ENCODE peak calls at places on chromosome 11, in ten cellular contexts. One of them, this sample, is unnamed.

GRCh38 chr11:18705651-18706281 is 7.2 kb downstream of the TMEM86A start:
- DNase-seq in suprapubic skin: peak; percentile 74
- DNase-seq in endothelial cell of umbilical vein: peak; percentile 13
- DNase-seq in heart right ventricle: peak; percentile 42
- DNase-seq in adrenal gland: peak; percentile 38
- DNase-seq in HepG2: no peak
- DNase-seq in left ventricle myocardium inferior: peak; percentile 36
- DNase-seq in right cardiac atrium: peak; percentile 79
- DNase-seq in CD8-positive, alpha-beta memory T cell: no peak
- DNase-seq in K562: no peak
- DNase-seq in this sample: no peak

GRCh38 chr11:27471588-27472397 is 797 bp downstream of the LGR4 start:
- DNase-seq in endothelial cell of umbilical vein: peak; percentile 11
- DNase-seq in adrenal gland: peak; percentile 39
- DNase-seq in suprapubic skin: peak; percentile 71
- DNase-seq in HepG2: no peak
- DNase-seq in heart right ventricle: peak; percentile 46
- DNase-seq in right cardiac atrium: peak; percentile 77
- DNase-seq in left ventricle myocardium inferior: peak; percentile 38
- DNase-seq in K562: peak; percentile 77
- DNase-seq in CD8-positive, alpha-beta memory T cell: peak; percentile 47
- DNase-seq in this sample: no peak

GRCh38 chr11:103892603-103893002 is 143.8 kb upstream of the DDI1 start:
- DNase-seq in K562: no peak
- DNase-seq in heart right ventricle: no peak
- DNase-seq in CD8-positive, alpha-beta memory T cell: no peak
- DNase-seq in endothelial cell of umbilical vein: no peak
- DNase-seq in suprapubic skin: no peak
- DNase-seq in HepG2: no peak
- DNase-seq in adrenal gland: peak; percentile 26
- DNase-seq in left ventricle myocardium inferior: no peak
- DNase-seq in right cardiac atrium: no peak
- DNase-seq in this sample: no peak

GRCh38 chr11:127049486-127049885 is 48.9 kb upstream of the KIRREL3 start:
- DNase-seq in suprapubic skin: no peak
- DNase-seq in adrenal gland: no peak
- DNase-seq in left ventricle myocardium inferior: no peak
- DNase-seq in right cardiac atrium: no peak
- DNase-seq in heart right ventricle: no peak
- DNase-seq in K562: no peak
- DNase-seq in endothelial cell of umbilical vein: no peak
- DNase-seq in CD8-positive, alpha-beta memory T cell: no peak
- DNase-seq in HepG2: no peak
- DNase-seq in this sample: no peak

GRCh38 chr11:78351979-78352731 is 65.5 kb downstream of the GAB2 start:
- DNase-seq in heart right ventricle: no peak
- DNase-seq in HepG2: no peak
- DNase-seq in CD8-positive, alpha-beta memory T cell: no peak
- DNase-seq in left ventricle myocardium inferior: no peak
- DNase-seq in adrenal gland: no peak
- DNase-seq in endothelial cell of umbilical vein: no peak
- DNase-seq in suprapubic skin: no peak
- DNase-seq in K562: peak; percentile 31
- DNase-seq in right cardiac atrium: peak; percentile 46
- DNase-seq in this sample: no peak

GRCh38 chr11:92707173-92707619 is 262.3 kb upstream of the MTNR1B start:
- DNase-seq in endothelial cell of umbilical vein: no peak
- DNase-seq in heart right ventricle: no peak
- DNase-seq in CD8-positive, alpha-beta memory T cell: no peak
- DNase-seq in right cardiac atrium: no peak
- DNase-seq in suprapubic skin: no peak
- DNase-seq in adrenal gland: no peak
- DNase-seq in K562: no peak
- DNase-seq in left ventricle myocardium inferior: no peak
- DNase-seq in HepG2: no peak
- DNase-seq in this sample: no peak

GRCh38 chr11:329886-330253 is 9.2 kb upstream of the IFITM3 start:
- DNase-seq in CD8-positive, alpha-beta memory T cell: no peak
- DNase-seq in suprapubic skin: no peak
- DNase-seq in heart right ventricle: no peak
- DNase-seq in right cardiac atrium: no peak
- DNase-seq in adrenal gland: no peak
- DNase-seq in K562: no peak
- DNase-seq in left ventricle myocardium inferior: no peak
- DNase-seq in HepG2: no peak
- DNase-seq in endothelial cell of umbilical vein: no peak
- DNase-seq in this sample: no peak

GRCh38 chr11:130600139-130600538 is 151.7 kb downstream of the ADAMTS15 start:
- DNase-seq in suprapubic skin: no peak
- DNase-seq in right cardiac atrium: no peak
- DNase-seq in adrenal gland: no peak
- DNase-seq in left ventricle myocardium inferior: no peak
- DNase-seq in endothelial cell of umbilical vein: no peak
- DNase-seq in K562: no peak
- DNase-seq in heart right ventricle: no peak
- DNase-seq in HepG2: no peak
- DNase-seq in CD8-positive, alpha-beta memory T cell: no peak
- DNase-seq in this sample: no peak

GRCh38 chr11:125569913-125570621 is 790 bp downstream of the EI24 start:
- DNase-seq in heart right ventricle: no peak
- DNase-seq in CD8-positive, alpha-beta memory T cell: no peak
- DNase-seq in endothelial cell of umbilical vein: peak; percentile 13
- DNase-seq in right cardiac atrium: no peak
- DNase-seq in K562: no peak
- DNase-seq in left ventricle myocardium inferior: no peak
- DNase-seq in suprapubic skin: no peak
- DNase-seq in adrenal gland: no peak
- DNase-seq in HepG2: no peak
- DNase-seq in this sample: no peak

GRCh38 chr11:113664069-113664980 is 41.8 kb downstream of the TMPRSS5 start:
- DNase-seq in heart right ventricle: no peak
- DNase-seq in CD8-positive, alpha-beta memory T cell: no peak
- DNase-seq in adrenal gland: no peak
- DNase-seq in left ventricle myocardium inferior: no peak
- DNase-seq in endothelial cell of umbilical vein: no peak
- DNase-seq in HepG2: peak; percentile 18
- DNase-seq in right cardiac atrium: no peak
- DNase-seq in suprapubic skin: no peak
- DNase-seq in K562: peak; percentile 54
- DNase-seq in this sample: no peak

GRCh38 chr11:93537767-93538261 is 5.4 kb downstream of the SMCO4 start:
- DNase-seq in endothelial cell of umbilical vein: no peak
- DNase-seq in left ventricle myocardium inferior: no peak
- DNase-seq in right cardiac atrium: no peak
- DNase-seq in heart right ventricle: no peak
- DNase-seq in suprapubic skin: no peak
- DNase-seq in adrenal gland: peak; percentile 81
- DNase-seq in HepG2: no peak
- DNase-seq in CD8-positive, alpha-beta memory T cell: no peak
- DNase-seq in K562: no peak
- DNase-seq in this sample: no peak

GRCh38 chr11:66011239-66011784 is 496 bp upstream of the CST6 start:
- DNase-seq in suprapubic skin: no peak
- DNase-seq in right cardiac atrium: no peak
- DNase-seq in adrenal gland: no peak
- DNase-seq in left ventricle myocardium inferior: no peak
- DNase-seq in K562: no peak
- DNase-seq in CD8-positive, alpha-beta memory T cell: no peak
- DNase-seq in endothelial cell of umbilical vein: no peak
- DNase-seq in heart right ventricle: no peak
- DNase-seq in HepG2: no peak
- DNase-seq in this sample: no peak

GRCh38 chr11:31997955-31998354 is 92.9 kb upstream of the RCN1 start:
- DNase-seq in right cardiac atrium: no peak
- DNase-seq in HepG2: no peak
- DNase-seq in heart right ventricle: no peak
- DNase-seq in endothelial cell of umbilical vein: no peak
- DNase-seq in adrenal gland: no peak
- DNase-seq in left ventricle myocardium inferior: no peak
- DNase-seq in suprapubic skin: no peak
- DNase-seq in CD8-positive, alpha-beta memory T cell: no peak
- DNase-seq in K562: no peak
- DNase-seq in this sample: no peak

DNA sequence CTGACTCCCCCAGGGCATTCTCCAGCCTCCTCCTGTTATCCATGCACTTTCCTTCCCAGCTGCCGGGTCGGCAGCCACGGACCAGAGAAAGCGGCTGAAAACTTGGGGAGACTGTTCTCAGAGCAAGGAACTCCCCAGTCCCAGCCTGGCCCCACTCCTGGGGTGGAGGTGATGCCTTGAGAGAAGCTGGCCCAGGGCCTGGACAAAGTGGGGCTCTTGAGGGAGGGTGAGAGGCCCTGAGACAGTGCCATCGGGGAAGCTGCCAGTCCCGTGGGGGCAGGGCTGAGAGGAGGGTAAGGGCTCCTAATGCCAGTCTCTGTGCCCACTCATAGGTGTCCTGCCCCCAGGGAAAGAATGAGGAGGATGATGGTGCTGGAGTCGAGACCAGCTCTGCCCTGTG is 53.8 kb downstream of the FLRT1 start:
- DNase-seq in left ventricle myocardium inferior: no peak
- DNase-seq in suprapubic skin: no peak
- DNase-seq in K562: no peak
- DNase-seq in CD8-positive, alpha-beta memory T cell: no peak
- DNase-seq in HepG2: no peak
- DNase-seq in right cardiac atrium: peak; percentile 67
- DNase-seq in heart right ventricle: peak; percentile 50
- DNase-seq in endothelial cell of umbilical vein: no peak
- DNase-seq in adrenal gland: no peak
- DNase-seq in this sample: no peak
- H3K27ac ChIP-seq in left ventricle myocardium inferior: no peak overlapping the region
- H3K27ac ChIP-seq in suprapubic skin: no peak overlapping the region
- H3K27ac ChIP-seq in K562: no peak overlapping the region
- H3K27ac ChIP-seq in CD8-positive, alpha-beta memory T cell: no peak overlapping the region
- H3K27ac ChIP-seq in HepG2: no peak overlapping the region
- H3K27ac ChIP-seq in right cardiac atrium: no peak overlapping the region
- H3K27ac ChIP-seq in heart right ventricle: no peak overlapping the region
- H3K27ac ChIP-seq in endothelial cell of umbilical vein: no peak overlapping the region
- H3K27ac ChIP-seq in adrenal gland: no peak overlapping the region
- H3K27ac ChIP-seq in this sample: no peak overlapping the region

GRCh38 chr11:129382583-129382982 is 6.9 kb downstream of the BARX2 start:
- DNase-seq in K562: no peak
- DNase-seq in right cardiac atrium: no peak
- DNase-seq in HepG2: no peak
- DNase-seq in left ventricle myocardium inferior: no peak
- DNase-seq in CD8-positive, alpha-beta memory T cell: no peak
- DNase-seq in heart right ventricle: no peak
- DNase-seq in suprapubic skin: no peak
- DNase-seq in endothelial cell of umbilical vein: no peak
- DNase-seq in adrenal gland: no peak
- DNase-seq in this sample: no peak
- H3K27me3 ChIP-seq in K562: peaks cover 6% of the 10 kb centered on the region
- H3K27me3 ChIP-seq in right cardiac atrium: peaks cover 3% of the 10 kb centered on the region
- H3K27me3 ChIP-seq in HepG2: peaks cover 41% of the 10 kb centered on the region
- H3K27me3 ChIP-seq in left ventricle myocardium inferior: peaks cover 88% of the 10 kb centered on the region
- H3K27me3 ChIP-seq in CD8-positive, alpha-beta memory T cell: no peaks in the 10 kb centered on the region
- H3K27me3 ChIP-seq in heart right ventricle: peaks cover 41% of the 10 kb centered on the region
- H3K27me3 ChIP-seq in suprapubic skin: peaks cover 14% of the 10 kb centered on the region
- H3K27me3 ChIP-seq in endothelial cell of umbilical vein: peaks cover 6% of the 10 kb centered on the region
- H3K27me3 ChIP-seq in adrenal gland: peaks cover 22% of the 10 kb centered on the region
- H3K27me3 ChIP-seq in this sample: peaks cover 7% of the 10 kb centered on the region

GRCh38 chr11:50298182-50298988 is 265.7 kb downstream of the OR4C45 start:
- DNase-seq in right cardiac atrium: peak; percentile 65
- DNase-seq in HepG2: no peak
- DNase-seq in left ventricle myocardium inferior: peak; percentile 21
- DNase-seq in adrenal gland: no peak
- DNase-seq in endothelial cell of umbilical vein: no peak
- DNase-seq in suprapubic skin: no peak
- DNase-seq in K562: peak; percentile 74
- DNase-seq in CD8-positive, alpha-beta memory T cell: no peak
- DNase-seq in heart right ventricle: no peak
- DNase-seq in this sample: no peak
- H3K4me3 ChIP-seq in right cardiac atrium: no peak overlapping the region
- H3K4me3 ChIP-seq in HepG2: no peak overlapping the region
- H3K4me3 ChIP-seq in left ventricle myocardium inferior: peak overlapping the region; percentile 54
- H3K4me3 ChIP-seq in adrenal gland: no peak overlapping the region
- H3K4me3 ChIP-seq in endothelial cell of umbilical vein: no peak overlapping the region
- H3K4me3 ChIP-seq in suprapubic skin: no peak overlapping the region
- H3K4me3 ChIP-seq in K562: peak overlapping the region; percentile 55
- H3K4me3 ChIP-seq in CD8-positive, alpha-beta memory T cell: no peak overlapping the region
- H3K4me3 ChIP-seq in heart right ventricle: no peak overlapping the region
- H3K4me3 ChIP-seq in this sample: peak overlapping the region; percentile 38

DNA sequence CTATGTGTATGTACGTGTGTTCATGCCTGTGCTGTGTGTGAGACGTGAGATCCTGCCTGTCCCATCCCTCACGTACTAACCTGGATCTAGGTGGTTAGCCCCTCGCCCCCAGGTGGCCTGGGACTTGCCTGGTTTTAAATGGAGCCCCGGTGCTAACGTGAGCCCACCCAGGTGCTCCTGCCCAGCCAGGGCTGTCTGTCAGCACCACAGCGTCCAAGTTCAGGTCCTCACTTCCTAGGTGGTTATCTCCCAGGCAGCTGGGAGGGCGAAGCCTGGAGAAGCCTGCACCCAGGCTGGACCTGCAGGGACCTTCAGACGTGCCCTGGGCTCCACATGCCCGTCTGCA is 86.0 kb downstream of the KCNQ1 start:
- DNase-seq in suprapubic skin: peak; percentile 44
- DNase-seq in adrenal gland: no peak
- DNase-seq in right cardiac atrium: peak; percentile 48
- DNase-seq in endothelial cell of umbilical vein: no peak
- DNase-seq in CD8-positive, alpha-beta memory T cell: peak; percentile 33
- DNase-seq in HepG2: no peak
- DNase-seq in K562: no peak
- DNase-seq in heart right ventricle: peak; percentile 8
- DNase-seq in left ventricle myocardium inferior: peak; percentile 9
- DNase-seq in this sample: no peak
- H3K27ac ChIP-seq in suprapubic skin: no peak overlapping the region
- H3K27ac ChIP-seq in adrenal gland: peak overlapping the region; percentile 59
- H3K27ac ChIP-seq in right cardiac atrium: no peak overlapping the region
- H3K27ac ChIP-seq in endothelial cell of umbilical vein: no peak overlapping the region
- H3K27ac ChIP-seq in CD8-positive, alpha-beta memory T cell: no peak overlapping the region
- H3K27ac ChIP-seq in HepG2: no peak overlapping the region
- H3K27ac ChIP-seq in K562: no peak overlapping the region
- H3K27ac ChIP-seq in heart right ventricle: no peak overlapping the region
- H3K27ac ChIP-seq in left ventricle myocardium inferior: no peak overlapping the region
- H3K27ac ChIP-seq in this sample: no peak overlapping the region

GRCh38 chr11:120966840-120967239 is 57.1 kb upstream of the TBCEL start:
- DNase-seq in adrenal gland: no peak
- DNase-seq in right cardiac atrium: peak; percentile 39
- DNase-seq in HepG2: no peak
- DNase-seq in suprapubic skin: no peak
- DNase-seq in heart right ventricle: no peak
- DNase-seq in left ventricle myocardium inferior: no peak
- DNase-seq in CD8-positive, alpha-beta memory T cell: no peak
- DNase-seq in endothelial cell of umbilical vein: no peak
- DNase-seq in K562: no peak
- DNase-seq in this sample: no peak
- H3K27me3 ChIP-seq in adrenal gland: no peaks in the 10 kb centered on the region
- H3K27me3 ChIP-seq in right cardiac atrium: no peaks in the 10 kb centered on the region
- H3K27me3 ChIP-seq in HepG2: peaks cover 16% of the 10 kb centered on the region
- H3K27me3 ChIP-seq in suprapubic skin: peaks cover 21% of the 10 kb centered on the region
- H3K27me3 ChIP-seq in heart right ventricle: no peaks in the 10 kb centered on the region
- H3K27me3 ChIP-seq in left ventricle myocardium inferior: peaks cover 42% of the 10 kb centered on the region
- H3K27me3 ChIP-seq in CD8-positive, alpha-beta memory T cell: no peaks in the 10 kb centered on the region
- H3K27me3 ChIP-seq in endothelial cell of umbilical vein: no peaks in the 10 kb centered on the region
- H3K27me3 ChIP-seq in K562: peaks cover 42% of the 10 kb centered on the region
- H3K27me3 ChIP-seq in this sample: peaks cover 8% of the 10 kb centered on the region

GRCh38 chr11:45086526-45086925 is 59.9 kb upstream of the PRDM11 start:
- DNase-seq in K562: no peak
- DNase-seq in HepG2: no peak
- DNase-seq in heart right ventricle: no peak
- DNase-seq in left ventricle myocardium inferior: no peak
- DNase-seq in adrenal gland: no peak
- DNase-seq in suprapubic skin: no peak
- DNase-seq in endothelial cell of umbilical vein: no peak
- DNase-seq in CD8-positive, alpha-beta memory T cell: no peak
- DNase-seq in right cardiac atrium: no peak
- DNase-seq in this sample: no peak
- H3K4me3 ChIP-seq in K562: no peak overlapping the region
- H3K4me3 ChIP-seq in HepG2: no peak overlapping the region
- H3K4me3 ChIP-seq in heart right ventricle: no peak overlapping the region
- H3K4me3 ChIP-seq in left ventricle myocardium inferior: no peak overlapping the region
- H3K4me3 ChIP-seq in adrenal gland: no peak overlapping the region
- H3K4me3 ChIP-seq in suprapubic skin: no peak overlapping the region
- H3K4me3 ChIP-seq in endothelial cell of umbilical vein: no peak overlapping the region
- H3K4me3 ChIP-seq in CD8-positive, alpha-beta memory T cell: no peak overlapping the region
- H3K4me3 ChIP-seq in right cardiac atrium: no peak overlapping the region
- H3K4me3 ChIP-seq in this sample: no peak overlapping the region

This sample was measured in AG04450.